ENCODE peak calls at places on chromosome 18, in five cellular contexts. One of them, this sample, is unnamed. For H3K4me1 and H3K9me3, the result is how much of the 10 kb centered on the place peaks cover.

GRCh38 chr18:55287146-55287806 is 300.7 kb downstream of the TCF4 start:
- DNase-seq in A549: no peak
- DNase-seq in CD8-positive, alpha-beta memory T cell: no peak
- DNase-seq in fibroblast of lung: no peak
- DNase-seq in kidney: no peak
- DNase-seq in this sample: no peak

GRCh38 chr18:57797209-57797651 is 5.9 kb downstream of the ATP8B1 start:
- DNase-seq in A549: no peak
- DNase-seq in CD8-positive, alpha-beta memory T cell: no peak
- DNase-seq in fibroblast of lung: no peak
- DNase-seq in kidney: no peak
- DNase-seq in this sample: no peak

GRCh38 chr18:46069524-46069923 is 2.5 kb downstream of the PSTPIP2 start:
- DNase-seq in A549: no peak
- DNase-seq in CD8-positive, alpha-beta memory T cell: no peak
- DNase-seq in fibroblast of lung: peak
- DNase-seq in kidney: no peak
- DNase-seq in this sample: no peak

GRCh38 chr18:73908323-73908722 is 239.3 kb downstream of the FBXO15 start:
- DNase-seq in A549: no peak
- DNase-seq in CD8-positive, alpha-beta memory T cell: no peak
- DNase-seq in fibroblast of lung: peak
- DNase-seq in kidney: no peak
- DNase-seq in this sample: no peak

GRCh38 chr18:25233582-25234362 is 118.2 kb downstream of the ZNF521 start:
- DNase-seq in A549: no peak
- DNase-seq in CD8-positive, alpha-beta memory T cell: no peak
- DNase-seq in fibroblast of lung: peak
- DNase-seq in kidney: no peak
- DNase-seq in this sample: no peak

GRCh38 chr18:69795785-69796184 is 151.9 kb downstream of the CD226 start:
- DNase-seq in A549: no peak
- DNase-seq in CD8-positive, alpha-beta memory T cell: no peak
- DNase-seq in fibroblast of lung: peak
- DNase-seq in kidney: no peak
- DNase-seq in this sample: no peak

GRCh38 chr18:50429207-50429948 is 54.5 kb downstream of the SKA1 start:
- DNase-seq in A549: no peak
- DNase-seq in CD8-positive, alpha-beta memory T cell: no peak
- DNase-seq in fibroblast of lung: no peak
- DNase-seq in kidney: no peak
- DNase-seq in this sample: no peak

GRCh38 chr18:78319264-78319663 is 660.4 kb upstream of the SALL3 start:
- DNase-seq in A549: no peak
- DNase-seq in CD8-positive, alpha-beta memory T cell: no peak
- DNase-seq in fibroblast of lung: no peak
- DNase-seq in kidney: no peak
- DNase-seq in this sample: no peak

GRCh38 chr18:46406539-46406932 is 250.5 kb downstream of the LOXHD1 start:
- DNase-seq in A549: no peak
- DNase-seq in CD8-positive, alpha-beta memory T cell: no peak
- DNase-seq in fibroblast of lung: no peak
- DNase-seq in kidney: peak
- DNase-seq in this sample: no peak

GRCh38 chr18:63741769-63742168 is 33.4 kb upstream of the SERPINB7 start:
- DNase-seq in A549: no peak
- DNase-seq in CD8-positive, alpha-beta memory T cell: no peak
- DNase-seq in fibroblast of lung: no peak
- DNase-seq in kidney: no peak
- DNase-seq in this sample: no peak
- H3K27ac ChIP-seq in A549: no peak
- H3K27ac ChIP-seq in CD8-positive, alpha-beta memory T cell: no peak
- H3K27ac ChIP-seq in fibroblast of lung: no peak
- H3K27ac ChIP-seq in kidney: no peak
- H3K27ac ChIP-seq in this sample: no peak

GRCh38 chr18:11951390-11951851 is 29.9 kb upstream of the IMPA2 start:
- DNase-seq in A549: no peak
- DNase-seq in CD8-positive, alpha-beta memory T cell: no peak
- DNase-seq in fibroblast of lung: no peak
- DNase-seq in kidney: no peak
- DNase-seq in this sample: no peak
- H3K4me1 ChIP-seq in A549: under half
- H3K4me1 ChIP-seq in CD8-positive, alpha-beta memory T cell: under half
- H3K4me1 ChIP-seq in fibroblast of lung: under half
- H3K4me1 ChIP-seq in kidney: under half
- H3K4me1 ChIP-seq in this sample: under half

DNA sequence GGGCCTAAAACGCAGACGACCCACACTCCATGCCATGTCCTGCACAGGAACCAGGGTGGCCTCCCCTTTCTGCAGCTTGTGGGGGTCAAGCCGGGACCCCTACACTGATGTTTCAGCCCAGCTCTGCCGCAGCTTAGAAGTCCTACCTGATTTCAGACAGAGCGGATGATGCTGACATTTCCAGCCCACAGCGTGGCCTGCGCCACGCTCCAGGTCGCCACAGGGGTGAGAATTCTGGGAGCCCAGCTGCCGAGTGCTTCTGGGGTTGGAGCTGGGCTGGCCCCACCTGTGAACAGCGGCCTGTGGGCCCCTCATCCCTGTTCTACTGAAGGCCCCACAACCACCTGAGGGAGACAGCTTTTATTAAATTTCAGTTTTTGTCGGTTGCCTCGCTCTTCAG is 77.2 kb downstream of the NFATC1 start:
- DNase-seq in A549: no peak
- DNase-seq in CD8-positive, alpha-beta memory T cell: no peak
- DNase-seq in fibroblast of lung: no peak
- DNase-seq in kidney: no peak
- DNase-seq in this sample: no peak
- H3K9me3 ChIP-seq in A549: under half
- H3K9me3 ChIP-seq in CD8-positive, alpha-beta memory T cell: under half
- H3K9me3 ChIP-seq in fibroblast of lung: under half
- H3K9me3 ChIP-seq in kidney: under half
- H3K9me3 ChIP-seq in this sample: under half

DNA sequence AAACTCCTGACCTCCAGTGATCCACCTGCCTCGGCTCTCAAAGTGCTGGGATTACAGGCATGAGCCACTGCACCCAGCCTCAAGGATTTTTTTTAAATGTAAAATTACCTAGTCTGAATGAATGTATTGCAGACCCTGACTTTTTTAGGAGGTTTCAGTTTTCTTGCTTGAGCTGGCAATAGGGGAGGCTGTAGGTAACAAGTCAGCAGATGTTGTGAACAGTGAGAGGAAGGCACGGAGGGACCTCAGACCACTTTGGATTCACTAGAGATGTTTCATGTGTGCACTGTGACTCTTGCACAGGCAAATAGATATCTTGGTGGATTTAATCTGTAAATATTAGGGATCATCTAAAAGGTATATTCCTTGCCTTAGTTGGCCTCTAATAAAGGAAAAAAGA is 6.4 kb downstream of the NDUFV2 start:
- DNase-seq in A549: no peak
- DNase-seq in CD8-positive, alpha-beta memory T cell: no peak
- DNase-seq in fibroblast of lung: no peak
- DNase-seq in kidney: no peak
- DNase-seq in this sample: no peak
- H3K27ac ChIP-seq in A549: no peak
- H3K27ac ChIP-seq in CD8-positive, alpha-beta memory T cell: no peak
- H3K27ac ChIP-seq in fibroblast of lung: peak
- H3K27ac ChIP-seq in kidney: no peak
- H3K27ac ChIP-seq in this sample: no peak